ENCODE peak calls at places on chromosomes 16 and 17, in five cellular contexts. Q is left ventricle myocardium inferior; J is naive thymus-derived CD4-positive, alpha-beta T cell; P is PC-9; B is heart left ventricle. G is an unnamed sample.

GRCh38 chr17:82023447-82024241 is 539 bp downstream of the LRRC45 start:
- DNase-seq in Q (no peak), J (no peak), P (peak; percentile 45), B (no peak), G (peak; percentile 26)

GRCh38 chr16:16006650-16007049 is 57.2 kb downstream of the ABCC1 start:
- DNase-seq in Q (no peak), J (no peak), P (no peak), B (no peak), G (no peak)

GRCh38 chr16:7272567-7273158 is 60.0 kb upstream of the RBFOX1 start:
- DNase-seq in Q (no peak), J (no peak), P (no peak), B (no peak), G (no peak)

GRCh38 chr16:88357306-88358032 is 25.3 kb upstream of the ZNF469 start:
- DNase-seq in Q (peak; percentile 5), J (no peak), P (no peak), B (no peak), G (no peak)

GRCh38 chr17:12389421-12389820 is 276.3 kb upstream of the MYOCD start:
- DNase-seq in Q (no peak), J (no peak), P (no peak), B (no peak), G (no peak)

GRCh38 chr16:85530370-85530739 is 82.8 kb upstream of the GSE1 start:
- DNase-seq in Q (no peak), J (no peak), P (no peak), B (no peak), G (no peak)

GRCh38 chr16:8622315-8622656 is 788 bp downstream of the METTL22 start:
- DNase-seq in Q (no peak), J (no peak), P (no peak), B (no peak), G (no peak)

GRCh38 chr17:40457369-40457768 is 14.1 kb downstream of the IGFBP4 start:
- DNase-seq in Q (no peak), J (no peak), P (no peak), B (no peak), G (no peak)

GRCh38 chr16:27199235-27199586 is 4.1 kb upstream of the KDM8 start:
- DNase-seq in Q (no peak), J (no peak), P (no peak), B (no peak), G (no peak)

GRCh38 chr17:80491478-80492342 is 15.3 kb upstream of the NPTX1 start:
- DNase-seq in Q (no peak), J (no peak), P (no peak), B (no peak), G (no peak)

GRCh38 chr16:4140652-4141051 is 24.4 kb upstream of the ADCY9 start:
- DNase-seq in Q (no peak), J (no peak), P (no peak), B (no peak), G (no peak)
- H3K4me1 ChIP-seq in Q (no peaks in the 10 kb centered on the region), J (peaks cover 8% of the 10 kb centered on the region), P (peaks cover 10% of the 10 kb centered on the region), B (no peaks in the 10 kb centered on the region), G (no peaks in the 10 kb centered on the region)

GRCh38 chr17:9797965-9798364 is 6.6 kb upstream of the DHRS7C start:
- DNase-seq in Q (no peak), J (no peak), P (no peak), B (no peak), G (no peak)

GRCh38 chr17:9802701-9803100 is 11.3 kb upstream of the DHRS7C start:
- DNase-seq in Q (no peak), J (no peak), P (no peak), B (no peak), G (no peak)

GRCh38 chr17:9798724-9799123 is 7.3 kb upstream of the DHRS7C start:
- DNase-seq in Q (no peak), J (no peak), P (no peak), B (no peak), G (peak; percentile 10)

GRCh38 chr17:9802294-9802693 is 10.9 kb upstream of the DHRS7C start:
- DNase-seq in Q (peak; percentile 25), J (no peak), P (peak; percentile 96), B (no peak), G (no peak)

DNA sequence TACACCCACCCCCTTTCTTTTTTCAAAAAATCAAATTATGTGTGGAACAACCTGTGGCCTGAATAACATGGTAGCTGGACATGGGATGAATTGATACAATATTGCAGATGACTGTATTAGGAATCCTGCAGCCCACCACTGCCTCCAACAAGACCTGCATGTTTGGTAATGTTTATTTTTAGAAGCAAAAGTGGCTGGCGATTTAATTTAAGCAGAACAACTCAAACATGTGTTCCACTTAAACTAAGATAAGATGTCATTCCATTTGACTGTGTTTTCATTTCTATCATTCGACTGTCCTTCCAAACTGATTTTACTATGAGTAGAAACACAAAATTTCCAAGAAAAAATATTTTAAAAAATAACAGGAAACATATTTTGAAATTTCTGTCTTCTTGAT is 10.1 kb upstream of the DHRS7C start:
- DNase-seq in Q (no peak), J (no peak), P (no peak), B (no peak), G (no peak)
- H3K4me1 ChIP-seq in Q (peaks cover 28% of the 10 kb centered on the region), J (no peaks in the 10 kb centered on the region), P (peaks cover 24% of the 10 kb centered on the region), B (peaks cover 6% of the 10 kb centered on the region), G (peaks cover 11% of the 10 kb centered on the region)

DNA sequence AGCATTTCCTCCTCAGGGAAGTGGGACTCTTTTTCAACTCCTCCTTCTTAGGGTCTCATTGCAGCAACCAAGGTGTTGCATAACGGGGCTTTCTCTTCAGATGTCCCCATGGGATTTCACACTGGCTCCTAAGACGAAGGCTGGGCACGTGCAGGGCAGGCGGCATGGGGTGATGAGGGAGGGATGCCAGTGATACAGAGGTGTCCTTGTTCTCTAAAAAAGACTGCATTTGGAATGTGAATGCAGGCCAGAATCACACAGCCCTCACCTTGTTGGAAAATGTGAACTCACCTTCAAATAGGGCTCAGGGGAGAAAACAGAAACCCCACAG is 105.6 kb downstream of the XYLT1 start:
- DNase-seq in Q (no peak), J (no peak), P (no peak), B (no peak), G (no peak)
- H3K4me1 ChIP-seq in Q (peaks cover 29% of the 10 kb centered on the region), J (peaks cover 89% of the 10 kb centered on the region), P (no peaks in the 10 kb centered on the region), B (peaks cover 19% of the 10 kb centered on the region), G (peaks cover 2% of the 10 kb centered on the region)

GRCh38 chr17:83190601-83191387 is 111.4 kb downstream of the METRNL start:
- DNase-seq in Q (no peak), J (no peak), P (no peak), B (peak; percentile 7), G (no peak)

GRCh38 chr17:83194189-83194565 is 114.8 kb downstream of the METRNL start:
- DNase-seq in Q (no peak), J (no peak), P (no peak), B (peak; percentile 14), G (no peak)

GRCh38 chr17:83193336-83194188 is 114.2 kb downstream of the METRNL start:
- DNase-seq in Q (peak; percentile 16), J (no peak), P (peak; percentile 87), B (peak; percentile 18), G (no peak)

GRCh38 chr17:83191388-83192160 is 112.2 kb downstream of the METRNL start:
- DNase-seq in Q (no peak), J (no peak), P (no peak), B (peak; percentile 17), G (no peak)

DNA sequence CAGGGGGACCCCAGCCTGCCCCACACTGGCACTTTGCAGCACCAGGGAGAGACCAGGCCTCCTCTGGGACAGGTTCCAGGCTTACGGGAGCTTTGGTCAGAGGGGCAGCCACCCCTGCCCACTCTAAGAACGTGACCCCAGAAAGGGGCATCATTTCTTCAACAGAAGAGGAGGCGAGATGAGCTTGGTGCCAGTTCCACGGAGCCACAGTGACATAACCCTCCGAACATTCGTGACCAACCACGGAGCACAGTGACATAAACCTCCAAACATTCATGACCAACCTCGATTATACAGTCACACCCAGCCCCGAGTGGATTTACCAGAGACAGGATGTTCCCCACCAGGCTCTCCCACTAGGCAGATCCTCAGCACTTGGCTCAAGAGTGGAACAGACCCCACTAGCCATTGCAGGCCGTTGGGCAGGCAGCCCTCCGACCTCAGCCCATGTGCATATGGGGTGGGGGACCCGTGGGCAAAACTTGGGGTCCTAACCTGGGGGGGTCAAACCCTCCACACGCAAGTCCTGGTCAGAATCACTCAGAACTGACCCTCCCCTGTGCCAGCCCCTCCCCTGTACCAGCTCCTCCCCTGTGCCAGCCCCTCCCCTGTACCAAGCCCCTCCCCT is 112.9 kb downstream of the METRNL start:
- DNase-seq in Q (peak; percentile 16), J (no peak), P (no peak), B (peak; percentile 16), G (no peak)
- H3K4me1 ChIP-seq in Q (peaks cover 47% of the 10 kb centered on the region), J (peaks cover 7% of the 10 kb centered on the region), P (peaks cover 3% of the 10 kb centered on the region), B (peaks cover 25% of the 10 kb centered on the region), G (no peaks in the 10 kb centered on the region)

DNA sequence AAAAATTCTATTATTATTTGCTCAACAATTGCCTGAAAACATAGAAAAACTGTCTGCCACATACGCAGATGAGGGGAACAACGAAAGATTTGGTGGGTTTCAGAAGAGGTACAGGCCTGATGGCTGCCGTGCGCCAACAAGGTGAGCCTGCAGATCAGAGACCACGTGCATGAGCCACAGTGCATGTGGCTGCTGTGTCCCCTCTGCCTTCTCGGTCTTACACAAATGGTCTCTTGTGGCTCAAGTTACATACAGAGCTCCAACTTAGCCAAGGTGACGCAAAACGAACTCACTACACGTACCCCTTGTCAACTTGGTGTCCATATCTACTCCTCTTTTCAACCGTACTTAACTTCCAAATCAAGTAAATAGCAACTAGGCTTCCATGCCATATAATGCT is 82.3 kb downstream of the ADCY9 start:
- DNase-seq in Q (no peak), J (no peak), P (no peak), B (no peak), G (no peak)
- H3K4me1 ChIP-seq in Q (peaks cover 8% of the 10 kb centered on the region), J (no peaks in the 10 kb centered on the region), P (no peaks in the 10 kb centered on the region), B (peaks cover 5% of the 10 kb centered on the region), G (no peaks in the 10 kb centered on the region)

G was measured in cardiac muscle cell.